ENCODE peak calls at places on chromosomes 1 and 21, in five cellular contexts. B is activated T-helper 1 cell treated with anti-CD3 and anti-CD28 coated beads, Interleukin-2, amount 50 U/mL, for 16 hours; K is HCT116; R is cardiac muscle cell; J is psoas muscle. V is an unnamed sample.

GRCh38 chr1:151905070-151905442 is 4.3 kb downstream of the THEM4 start:
- DNase-seq in B (peak; percentile 35), J (no peak), K (no peak), R (peak; percentile 11), V (no peak)

GRCh38 chr21:23026878-23027277 is 2028.7 kb downstream of the NCAM2 start:
- DNase-seq in K (no peak), R (no peak), B (no peak), J (no peak), V (no peak)

GRCh38 chr21:46268371-46268770 is 17.0 kb downstream of the MCM3AP start:
- DNase-seq in J (no peak), K (no peak), B (no peak), R (no peak), V (no peak)

GRCh38 chr1:47927165-47927564 is 70.0 kb downstream of the TRABD2B start:
- DNase-seq in K (no peak), J (no peak), R (no peak), B (no peak), V (no peak)

GRCh38 chr1:114035304-114035700 is 56.0 kb downstream of the OLFML3 start:
- DNase-seq in K (no peak), R (no peak), B (no peak), J (no peak), V (no peak)

GRCh38 chr1:20058531-20058930 is 11.5 kb upstream of the PLA2G5 start:
- DNase-seq in B (peak; percentile 10), J (no peak), R (no peak), K (no peak), V (no peak)

GRCh38 chr1:236523704-236524141 is at the start of gene LGALS8:
- DNase-seq in K (peak; percentile 62), B (peak; percentile 72), R (peak; percentile 64), J (peak; percentile 92), V (peak; percentile 41)

GRCh38 chr1:2348346-2349275 is 42.7 kb downstream of the MORN1 start:
- DNase-seq in B (no peak), R (no peak), J (no peak), K (no peak), V (no peak)

GRCh38 chr21:38819719-38820147 is 14.0 kb downstream of the ETS2 start:
- DNase-seq in K (peak; percentile 53), J (no peak), B (no peak), R (no peak), V (no peak)

GRCh38 chr1:225942574-225942973 is 1.6 kb upstream of the LEFTY2 start:
- DNase-seq in B (no peak), K (no peak), J (no peak), R (no peak), V (no peak)

GRCh38 chr1:211420389-211420788 is 71.6 kb downstream of the RD3 start:
- DNase-seq in K (no peak), R (no peak), B (no peak), J (no peak), V (no peak)

GRCh38 chr1:247681288-247681897 is 1.9 kb upstream of the OR13G1 start:
- DNase-seq in B (no peak), K (peak; percentile 10), R (peak; percentile 89), J (no peak), V (peak; percentile 75)

GRCh38 chr1:27488523-27489138 is 1.3 kb downstream of the WASF2 start:
- DNase-seq in J (no peak), B (no peak), K (no peak), R (peak; percentile 53), V (no peak)

GRCh38 chr1:167270230-167270817 is 49.6 kb downstream of the POU2F1 start:
- DNase-seq in J (no peak), B (no peak), R (no peak), K (no peak), V (no peak)

GRCh38 chr1:62391369-62391971 is 45.4 kb upstream of the USP1 start:
- DNase-seq in J (no peak), K (peak; percentile 26), R (peak; percentile 58), B (no peak), V (peak; percentile 45)

GRCh38 chr1:209805875-209806760 is at the start of gene IRF6:
- DNase-seq in R (peak; percentile 90), J (peak; percentile 73), B (peak; percentile 57), K (peak; percentile 88), V (peak; percentile 45)

GRCh38 chr21:42553435-42553834 is 39.8 kb downstream of the SLC37A1 start:
- DNase-seq in J (no peak), B (no peak), R (no peak), K (no peak), V (no peak)

GRCh38 chr1:116224111-116224510 is 112.9 kb downstream of the MAB21L3 start:
- DNase-seq in J (no peak), R (no peak), K (no peak), B (no peak), V (no peak)

GRCh38 chr1:223515915-223516314 is 122.7 kb downstream of the CCDC185 start:
- DNase-seq in K (no peak), R (no peak), J (no peak), B (no peak), V (no peak)

GRCh38 chr1:8116892-8117262 is 90.8 kb upstream of the ERRFI1 start:
- DNase-seq in J (peak; percentile 65), B (no peak), R (no peak), K (no peak), V (no peak)

GRCh38 chr1:51671527-51672325 is 54.8 kb downstream of the OSBPL9 start:
- DNase-seq in R (peak; percentile 38), B (no peak), J (no peak), K (no peak), V (no peak)

GRCh38 chr1:175891783-175892309 is 148.5 kb upstream of the TNR start:
- DNase-seq in K (no peak), B (no peak), R (no peak), J (no peak), V (no peak)

GRCh38 chr1:115746021-115746690 is 22.4 kb downstream of the CASQ2 start:
- DNase-seq in B (no peak), J (no peak), K (no peak), R (no peak), V (no peak)

GRCh38 chr1:151716771-151717631 is at the start of gene CELF3:
- DNase-seq in R (peak; percentile 59), K (no peak), B (no peak), J (no peak), V (peak; percentile 93)

GRCh38 chr1:73811798-73812197 is 386.2 kb downstream of the LRRIQ3 start:
- DNase-seq in K (no peak), J (no peak), B (no peak), R (no peak), V (no peak)